ENCODE peak calls at places on chromosomes 7 and 10, in ten cellular contexts. One of them, this sample, is unnamed.

GRCh38 chr7:14270099-14270498 is 280.6 kb upstream of the ETV1 start:
- ATAC-seq in gastroesophageal sphincter: no peak
- ATAC-seq in Right ventricle myocardium superior: no peak
- ATAC-seq in activated naive CD4-positive, alpha-beta T cell treated with anti-CD3 and anti-CD28 coated beads, Interleukin-2, amount 50 U/mL, for 72 hours: no peak
- ATAC-seq in CD4-positive, CD25-positive, alpha-beta regulatory T cell: no peak
- ATAC-seq in GM12878: no peak
- ATAC-seq in gastrocnemius medialis: no peak
- ATAC-seq in HepG2: no peak
- ATAC-seq in esophagus mucosa: no peak
- ATAC-seq in right lobe of liver: no peak
- ATAC-seq in this sample: peak; percentile 6

GRCh38 chr7:130899638-130900401 is 165.8 kb upstream of the KLF14 start:
- ATAC-seq in HepG2: peak; percentile 84
- ATAC-seq in esophagus mucosa: peak; percentile 46
- ATAC-seq in Right ventricle myocardium superior: no peak
- ATAC-seq in right lobe of liver: peak; percentile 59
- ATAC-seq in activated naive CD4-positive, alpha-beta T cell treated with anti-CD3 and anti-CD28 coated beads, Interleukin-2, amount 50 U/mL, for 72 hours: no peak
- ATAC-seq in CD4-positive, CD25-positive, alpha-beta regulatory T cell: no peak
- ATAC-seq in GM12878: peak; percentile 3
- ATAC-seq in gastrocnemius medialis: no peak
- ATAC-seq in gastroesophageal sphincter: no peak
- ATAC-seq in this sample: no peak

GRCh38 chr7:87001214-87001613 is 58.2 kb downstream of the ELAPOR2 start:
- ATAC-seq in Right ventricle myocardium superior: peak; percentile 24
- ATAC-seq in esophagus mucosa: no peak
- ATAC-seq in HepG2: no peak
- ATAC-seq in right lobe of liver: no peak
- ATAC-seq in activated naive CD4-positive, alpha-beta T cell treated with anti-CD3 and anti-CD28 coated beads, Interleukin-2, amount 50 U/mL, for 72 hours: no peak
- ATAC-seq in gastrocnemius medialis: no peak
- ATAC-seq in GM12878: no peak
- ATAC-seq in gastroesophageal sphincter: no peak
- ATAC-seq in CD4-positive, CD25-positive, alpha-beta regulatory T cell: no peak
- ATAC-seq in this sample: no peak

GRCh38 chr7:36570508-36571219 is 153.6 kb downstream of the AOAH start:
- ATAC-seq in gastrocnemius medialis: no peak
- ATAC-seq in CD4-positive, CD25-positive, alpha-beta regulatory T cell: no peak
- ATAC-seq in HepG2: no peak
- ATAC-seq in GM12878: no peak
- ATAC-seq in right lobe of liver: no peak
- ATAC-seq in gastroesophageal sphincter: no peak
- ATAC-seq in activated naive CD4-positive, alpha-beta T cell treated with anti-CD3 and anti-CD28 coated beads, Interleukin-2, amount 50 U/mL, for 72 hours: no peak
- ATAC-seq in esophagus mucosa: no peak
- ATAC-seq in Right ventricle myocardium superior: no peak
- ATAC-seq in this sample: no peak

GRCh38 chr7:44379366-44380178 is 54.2 kb upstream of the CAMK2B start:
- ATAC-seq in GM12878: no peak
- ATAC-seq in right lobe of liver: no peak
- ATAC-seq in gastroesophageal sphincter: no peak
- ATAC-seq in HepG2: no peak
- ATAC-seq in esophagus mucosa: no peak
- ATAC-seq in CD4-positive, CD25-positive, alpha-beta regulatory T cell: no peak
- ATAC-seq in gastrocnemius medialis: no peak
- ATAC-seq in activated naive CD4-positive, alpha-beta T cell treated with anti-CD3 and anti-CD28 coated beads, Interleukin-2, amount 50 U/mL, for 72 hours: no peak
- ATAC-seq in Right ventricle myocardium superior: no peak
- ATAC-seq in this sample: no peak

GRCh38 chr7:3194501-3195141 is 106.4 kb upstream of the SDK1 start:
- ATAC-seq in gastrocnemius medialis: no peak
- ATAC-seq in CD4-positive, CD25-positive, alpha-beta regulatory T cell: no peak
- ATAC-seq in Right ventricle myocardium superior: no peak
- ATAC-seq in GM12878: no peak
- ATAC-seq in esophagus mucosa: no peak
- ATAC-seq in right lobe of liver: no peak
- ATAC-seq in activated naive CD4-positive, alpha-beta T cell treated with anti-CD3 and anti-CD28 coated beads, Interleukin-2, amount 50 U/mL, for 72 hours: no peak
- ATAC-seq in gastroesophageal sphincter: no peak
- ATAC-seq in HepG2: peak; percentile 97
- ATAC-seq in this sample: no peak

GRCh38 chr7:78279035-78279434 is 480.5 kb downstream of the PHTF2 start:
- ATAC-seq in gastroesophageal sphincter: no peak
- ATAC-seq in GM12878: no peak
- ATAC-seq in right lobe of liver: no peak
- ATAC-seq in HepG2: no peak
- ATAC-seq in CD4-positive, CD25-positive, alpha-beta regulatory T cell: no peak
- ATAC-seq in esophagus mucosa: peak; percentile 46
- ATAC-seq in gastrocnemius medialis: peak; percentile 30
- ATAC-seq in Right ventricle myocardium superior: no peak
- ATAC-seq in activated naive CD4-positive, alpha-beta T cell treated with anti-CD3 and anti-CD28 coated beads, Interleukin-2, amount 50 U/mL, for 72 hours: no peak
- ATAC-seq in this sample: peak; percentile 29

GRCh38 chr10:7563368-7563767 is 103.4 kb downstream of the ITIH5 start:
- ATAC-seq in gastroesophageal sphincter: peak; percentile 27
- ATAC-seq in GM12878: no peak
- ATAC-seq in right lobe of liver: peak; percentile 14
- ATAC-seq in HepG2: no peak
- ATAC-seq in esophagus mucosa: no peak
- ATAC-seq in activated naive CD4-positive, alpha-beta T cell treated with anti-CD3 and anti-CD28 coated beads, Interleukin-2, amount 50 U/mL, for 72 hours: no peak
- ATAC-seq in gastrocnemius medialis: no peak
- ATAC-seq in Right ventricle myocardium superior: peak; percentile 75
- ATAC-seq in CD4-positive, CD25-positive, alpha-beta regulatory T cell: no peak
- ATAC-seq in this sample: no peak

GRCh38 chr7:80618105-80618504 is 20.3 kb upstream of the CD36 start:
- ATAC-seq in GM12878: peak; percentile 44
- ATAC-seq in esophagus mucosa: no peak
- ATAC-seq in gastrocnemius medialis: no peak
- ATAC-seq in HepG2: no peak
- ATAC-seq in right lobe of liver: peak; percentile 78
- ATAC-seq in gastroesophageal sphincter: no peak
- ATAC-seq in Right ventricle myocardium superior: peak; percentile 34
- ATAC-seq in activated naive CD4-positive, alpha-beta T cell treated with anti-CD3 and anti-CD28 coated beads, Interleukin-2, amount 50 U/mL, for 72 hours: no peak
- ATAC-seq in CD4-positive, CD25-positive, alpha-beta regulatory T cell: no peak
- ATAC-seq in this sample: no peak

GRCh38 chr7:113010377-113010776 is 76.2 kb downstream of the GPR85 start:
- ATAC-seq in HepG2: no peak
- ATAC-seq in GM12878: no peak
- ATAC-seq in gastroesophageal sphincter: no peak
- ATAC-seq in gastrocnemius medialis: no peak
- ATAC-seq in activated naive CD4-positive, alpha-beta T cell treated with anti-CD3 and anti-CD28 coated beads, Interleukin-2, amount 50 U/mL, for 72 hours: no peak
- ATAC-seq in right lobe of liver: no peak
- ATAC-seq in Right ventricle myocardium superior: no peak
- ATAC-seq in CD4-positive, CD25-positive, alpha-beta regulatory T cell: no peak
- ATAC-seq in esophagus mucosa: no peak
- ATAC-seq in this sample: no peak

GRCh38 chr7:18040196-18040595 is 12.6 kb upstream of the PRPS1L1 start:
- ATAC-seq in esophagus mucosa: no peak
- ATAC-seq in gastrocnemius medialis: no peak
- ATAC-seq in HepG2: no peak
- ATAC-seq in right lobe of liver: no peak
- ATAC-seq in activated naive CD4-positive, alpha-beta T cell treated with anti-CD3 and anti-CD28 coated beads, Interleukin-2, amount 50 U/mL, for 72 hours: no peak
- ATAC-seq in gastroesophageal sphincter: no peak
- ATAC-seq in Right ventricle myocardium superior: peak; percentile 48
- ATAC-seq in CD4-positive, CD25-positive, alpha-beta regulatory T cell: no peak
- ATAC-seq in GM12878: no peak
- ATAC-seq in this sample: no peak

GRCh38 chr7:101859411-101860106 is 42.1 kb downstream of the CUX1 start:
- ATAC-seq in GM12878: no peak
- ATAC-seq in gastroesophageal sphincter: peak; percentile 58
- ATAC-seq in esophagus mucosa: no peak
- ATAC-seq in Right ventricle myocardium superior: peak; percentile 3
- ATAC-seq in activated naive CD4-positive, alpha-beta T cell treated with anti-CD3 and anti-CD28 coated beads, Interleukin-2, amount 50 U/mL, for 72 hours: no peak
- ATAC-seq in right lobe of liver: no peak
- ATAC-seq in CD4-positive, CD25-positive, alpha-beta regulatory T cell: no peak
- ATAC-seq in HepG2: no peak
- ATAC-seq in gastrocnemius medialis: no peak
- ATAC-seq in this sample: no peak

GRCh38 chr7:18597759-18598158 is 102.2 kb downstream of the HDAC9 start:
- ATAC-seq in right lobe of liver: no peak
- ATAC-seq in GM12878: no peak
- ATAC-seq in HepG2: no peak
- ATAC-seq in Right ventricle myocardium superior: no peak
- ATAC-seq in gastrocnemius medialis: no peak
- ATAC-seq in CD4-positive, CD25-positive, alpha-beta regulatory T cell: no peak
- ATAC-seq in gastroesophageal sphincter: no peak
- ATAC-seq in esophagus mucosa: no peak
- ATAC-seq in activated naive CD4-positive, alpha-beta T cell treated with anti-CD3 and anti-CD28 coated beads, Interleukin-2, amount 50 U/mL, for 72 hours: no peak
- ATAC-seq in this sample: no peak

GRCh38 chr10:110927461-110927860 is 8.1 kb downstream of the SHOC2 start:
- ATAC-seq in HepG2: no peak
- ATAC-seq in gastroesophageal sphincter: no peak
- ATAC-seq in activated naive CD4-positive, alpha-beta T cell treated with anti-CD3 and anti-CD28 coated beads, Interleukin-2, amount 50 U/mL, for 72 hours: no peak
- ATAC-seq in esophagus mucosa: no peak
- ATAC-seq in Right ventricle myocardium superior: no peak
- ATAC-seq in gastrocnemius medialis: no peak
- ATAC-seq in GM12878: no peak
- ATAC-seq in CD4-positive, CD25-positive, alpha-beta regulatory T cell: no peak
- ATAC-seq in right lobe of liver: no peak
- ATAC-seq in this sample: peak; percentile 63

GRCh38 chr10:125123363-125124113 is 36.8 kb downstream of the CTBP2 start:
- ATAC-seq in HepG2: no peak
- ATAC-seq in esophagus mucosa: peak; percentile 88
- ATAC-seq in GM12878: no peak
- ATAC-seq in CD4-positive, CD25-positive, alpha-beta regulatory T cell: no peak
- ATAC-seq in right lobe of liver: peak; percentile 60
- ATAC-seq in activated naive CD4-positive, alpha-beta T cell treated with anti-CD3 and anti-CD28 coated beads, Interleukin-2, amount 50 U/mL, for 72 hours: no peak
- ATAC-seq in gastroesophageal sphincter: peak; percentile 85
- ATAC-seq in Right ventricle myocardium superior: peak; percentile 78
- ATAC-seq in gastrocnemius medialis: peak; percentile 44
- ATAC-seq in this sample: no peak

GRCh38 chr10:34249634-34250033 is 565.5 kb downstream of the PARD3 start:
- ATAC-seq in esophagus mucosa: no peak
- ATAC-seq in right lobe of liver: no peak
- ATAC-seq in HepG2: peak; percentile 90
- ATAC-seq in gastrocnemius medialis: no peak
- ATAC-seq in activated naive CD4-positive, alpha-beta T cell treated with anti-CD3 and anti-CD28 coated beads, Interleukin-2, amount 50 U/mL, for 72 hours: no peak
- ATAC-seq in gastroesophageal sphincter: no peak
- ATAC-seq in CD4-positive, CD25-positive, alpha-beta regulatory T cell: no peak
- ATAC-seq in Right ventricle myocardium superior: no peak
- ATAC-seq in GM12878: peak; percentile 76
- ATAC-seq in this sample: no peak

GRCh38 chr7:101100858-101101847 is 15.9 kb downstream of the TRIM56 start:
- ATAC-seq in Right ventricle myocardium superior: no peak
- ATAC-seq in right lobe of liver: no peak
- ATAC-seq in CD4-positive, CD25-positive, alpha-beta regulatory T cell: no peak
- ATAC-seq in esophagus mucosa: no peak
- ATAC-seq in GM12878: no peak
- ATAC-seq in HepG2: no peak
- ATAC-seq in gastroesophageal sphincter: no peak
- ATAC-seq in activated naive CD4-positive, alpha-beta T cell treated with anti-CD3 and anti-CD28 coated beads, Interleukin-2, amount 50 U/mL, for 72 hours: no peak
- ATAC-seq in gastrocnemius medialis: no peak
- ATAC-seq in this sample: no peak

GRCh38 chr10:77746313-77746712 is 108.7 kb upstream of the KCNMA1 start:
- ATAC-seq in Right ventricle myocardium superior: no peak
- ATAC-seq in gastroesophageal sphincter: peak; percentile 71
- ATAC-seq in CD4-positive, CD25-positive, alpha-beta regulatory T cell: no peak
- ATAC-seq in activated naive CD4-positive, alpha-beta T cell treated with anti-CD3 and anti-CD28 coated beads, Interleukin-2, amount 50 U/mL, for 72 hours: no peak
- ATAC-seq in HepG2: no peak
- ATAC-seq in right lobe of liver: no peak
- ATAC-seq in esophagus mucosa: peak; percentile 79
- ATAC-seq in GM12878: no peak
- ATAC-seq in gastrocnemius medialis: no peak
- ATAC-seq in this sample: no peak

GRCh38 chr7:99839560-99840011 is 11.8 kb downstream of the CYP3A43 start:
- ATAC-seq in CD4-positive, CD25-positive, alpha-beta regulatory T cell: no peak
- ATAC-seq in right lobe of liver: no peak
- ATAC-seq in esophagus mucosa: peak; percentile 96
- ATAC-seq in Right ventricle myocardium superior: no peak
- ATAC-seq in activated naive CD4-positive, alpha-beta T cell treated with anti-CD3 and anti-CD28 coated beads, Interleukin-2, amount 50 U/mL, for 72 hours: no peak
- ATAC-seq in HepG2: no peak
- ATAC-seq in GM12878: no peak
- ATAC-seq in gastroesophageal sphincter: no peak
- ATAC-seq in gastrocnemius medialis: no peak
- ATAC-seq in this sample: no peak

GRCh38 chr10:11018830-11019692 is 1.4 kb downstream of the CELF2 start:
- ATAC-seq in gastroesophageal sphincter: no peak
- ATAC-seq in HepG2: no peak
- ATAC-seq in gastrocnemius medialis: no peak
- ATAC-seq in esophagus mucosa: no peak
- ATAC-seq in CD4-positive, CD25-positive, alpha-beta regulatory T cell: no peak
- ATAC-seq in right lobe of liver: no peak
- ATAC-seq in GM12878: no peak
- ATAC-seq in Right ventricle myocardium superior: peak; percentile 18
- ATAC-seq in activated naive CD4-positive, alpha-beta T cell treated with anti-CD3 and anti-CD28 coated beads, Interleukin-2, amount 50 U/mL, for 72 hours: no peak
- ATAC-seq in this sample: peak; percentile 3

GRCh38 chr10:62806246-62806645 is 1.7 kb downstream of the ADO start:
- ATAC-seq in HepG2: no peak
- ATAC-seq in right lobe of liver: no peak
- ATAC-seq in esophagus mucosa: no peak
- ATAC-seq in activated naive CD4-positive, alpha-beta T cell treated with anti-CD3 and anti-CD28 coated beads, Interleukin-2, amount 50 U/mL, for 72 hours: no peak
- ATAC-seq in gastrocnemius medialis: no peak
- ATAC-seq in Right ventricle myocardium superior: no peak
- ATAC-seq in GM12878: no peak
- ATAC-seq in gastroesophageal sphincter: no peak
- ATAC-seq in CD4-positive, CD25-positive, alpha-beta regulatory T cell: no peak
- ATAC-seq in this sample: no peak

This sample was measured in activated T-helper 17 cell treated with anti-CD3 and anti-CD28 coated beads, Interleukin-2, amount 50 U/mL, for 72 hours.